ENCODE peak calls at places on chromosome 16, in four cellular contexts. V is transverse colon, K is K562, Y is GM12891. J is an unnamed sample.

GRCh38 chr16:88595921-88596320 is 25.7 kb downstream of the ZC3H18 start:
- DNase-seq in K (no peak), V (no peak), Y (no peak), J (no peak)

GRCh38 chr16:14309001-14309886 is 238.1 kb downstream of the MRTFB start:
- DNase-seq in Y (no peak), K (no peak), V (no peak), J (no peak)

GRCh38 chr16:90019201-90019542 is at the start of gene DBNDD1:
- DNase-seq in V (no peak), K (no peak), Y (no peak), J (no peak)

GRCh38 chr16:20903116-20903888 is 2.7 kb downstream of the LYRM1 start:
- DNase-seq in Y (no peak), V (no peak), K (no peak), J (no peak)

GRCh38 chr16:89034573-89034961 is 57.6 kb upstream of the CBFA2T3 start:
- DNase-seq in Y (no peak), K (no peak), V (no peak), J (no peak)

GRCh38 chr16:54540525-54541180 is 254.1 kb upstream of the IRX3 start:
- DNase-seq in K (no peak), Y (no peak), V (peak), J (no peak)

GRCh38 chr16:46801428-46802049 is 29.4 kb downstream of the C16orf87 start:
- DNase-seq in Y (no peak), K (no peak), V (no peak), J (no peak)

GRCh38 chr16:19700319-19700781 is 17.7 kb downstream of the KNOP1 start:
- DNase-seq in V (peak), K (no peak), Y (no peak), J (no peak)

GRCh38 chr16:65410801-65411200 is 288.9 kb upstream of the CDH11 start:
- DNase-seq in Y (no peak), K (no peak), V (no peak), J (no peak)

GRCh38 chr16:58392215-58393137 is at the start of gene GINS3:
- DNase-seq in K (peak), Y (peak), V (peak), J (peak)

GRCh38 chr16:80100846-80101451 is 439.8 kb upstream of the DYNLRB2 start:
- DNase-seq in K (no peak), Y (no peak), V (no peak), J (no peak)

GRCh38 chr16:68778551-68779231 is 41.6 kb downstream of the CDH1 start:
- DNase-seq in V (peak), Y (no peak), K (no peak), J (no peak)

GRCh38 chr16:10087151-10087550 is 95.1 kb downstream of the GRIN2A start:
- DNase-seq in V (no peak), K (no peak), Y (no peak), J (no peak)

GRCh38 chr16:72848045-72848410 is 199.9 kb downstream of the ZFHX3 start:
- DNase-seq in V (no peak), Y (no peak), K (no peak), J (no peak)

GRCh38 chr16:48627148-48627547 is 17.2 kb upstream of the N4BP1 start:
- DNase-seq in V (no peak), Y (no peak), K (no peak), J (no peak)

GRCh38 chr16:71440669-71441347 is 1.0 kb downstream of the TLE7 start:
- DNase-seq in V (no peak), K (peak), Y (peak), J (no peak)

GRCh38 chr16:17228048-17228707 is 242.6 kb downstream of the XYLT1 start:
- DNase-seq in Y (no peak), K (peak), V (no peak), J (no peak)

GRCh38 chr16:12672986-12673385 is 130.7 kb downstream of the CPPED1 start:
- DNase-seq in Y (no peak), K (no peak), V (no peak), J (no peak)

GRCh38 chr16:56611281-56611833 is 3.0 kb downstream of the MT2A start:
- DNase-seq in Y (no peak), V (no peak), K (no peak), J (no peak)

GRCh38 chr16:67882374-67883145 is 2.1 kb upstream of the NRN1L start:
- DNase-seq in V (no peak), Y (no peak), K (no peak), J (no peak)

GRCh38 chr16:721765-722481 is 977 bp downstream of the ANTKMT start:
- DNase-seq in K (peak), Y (no peak), V (no peak), J (no peak)

GRCh38 chr16:722835-723633 is 2.1 kb downstream of the ANTKMT start:
- DNase-seq in K (no peak), V (no peak), Y (no peak), J (no peak)

GRCh38 chr16:720507-720989 is 398 bp upstream of the ANTKMT start:
- DNase-seq in K (peak), V (peak), Y (peak), J (peak)

GRCh38 chr16:719815-720506 is 985 bp upstream of the ANTKMT start:
- DNase-seq in V (peak), Y (no peak), K (peak), J (no peak)

DNA sequence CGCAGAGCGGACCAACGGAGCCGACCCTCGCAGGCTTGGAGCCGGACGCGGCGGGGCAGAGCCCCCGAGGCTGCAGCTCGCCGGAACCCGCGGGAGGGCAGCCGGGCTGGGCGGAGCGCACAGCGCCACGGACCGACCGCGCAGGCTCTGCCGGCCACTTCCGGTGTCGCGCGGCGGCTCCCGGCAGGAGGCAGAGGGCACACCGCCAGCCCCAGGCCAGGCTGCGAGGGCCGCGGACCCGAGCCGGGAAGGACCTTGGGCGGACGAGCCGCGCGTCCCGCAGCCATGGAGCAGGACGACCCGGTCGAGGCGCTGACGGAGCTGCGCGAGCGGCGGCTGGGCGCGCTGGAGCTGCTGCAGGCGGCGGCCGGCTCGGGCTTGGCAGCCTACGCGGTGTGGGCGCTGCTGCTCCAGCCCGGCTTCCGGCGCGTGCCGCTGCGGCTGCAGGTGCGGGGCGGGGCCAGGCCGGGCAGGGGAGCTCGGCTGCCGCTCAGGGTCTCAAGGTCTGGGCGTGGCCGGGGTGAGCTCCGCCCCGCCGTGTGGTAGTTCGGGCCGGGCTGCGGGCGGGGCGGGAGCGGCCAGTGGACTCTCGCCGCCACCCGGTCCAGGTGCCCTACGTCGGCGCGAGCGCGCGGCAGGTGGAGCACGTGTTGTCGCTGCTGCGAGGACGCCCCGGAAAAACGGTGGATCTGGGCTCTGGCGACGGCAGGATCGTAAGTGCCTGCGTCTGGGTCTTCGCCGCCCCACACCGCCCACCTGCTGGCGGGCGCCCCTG is at the start of gene ANTKMT:
- DNase-seq in K (peak), Y (peak), V (peak), J (peak)
- TF ChIP-seq POLR2AphosphoS5 in K (peak), Y (peak), V (peak), J (peak)

DNA sequence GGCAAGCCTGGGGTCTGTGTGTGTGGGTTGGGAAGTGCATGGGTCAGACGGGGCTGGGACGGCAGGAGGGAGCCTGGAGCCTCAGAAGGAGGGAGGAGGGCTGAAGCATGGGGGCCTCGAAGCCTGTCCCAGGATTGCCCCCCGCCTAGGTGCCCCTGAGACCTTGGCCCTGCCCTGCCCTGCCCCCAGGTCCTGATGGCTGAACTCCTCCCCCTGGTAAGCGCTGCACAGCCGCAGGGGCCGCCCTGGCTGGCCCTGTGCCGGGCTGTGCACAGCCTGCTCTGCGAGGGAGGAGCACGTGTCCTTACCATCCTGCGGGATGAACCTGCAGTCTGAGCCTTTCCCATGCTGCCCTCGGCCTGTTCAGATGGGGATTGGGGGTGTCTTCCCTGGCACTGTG is 4.4 kb downstream of the TEDC2 start:
- DNase-seq in Y (no peak), V (no peak), K (no peak), J (no peak)
- TF ChIP-seq POLR2AphosphoS5 in Y (no peak), V (no peak), K (no peak), J (no peak)

DNA sequence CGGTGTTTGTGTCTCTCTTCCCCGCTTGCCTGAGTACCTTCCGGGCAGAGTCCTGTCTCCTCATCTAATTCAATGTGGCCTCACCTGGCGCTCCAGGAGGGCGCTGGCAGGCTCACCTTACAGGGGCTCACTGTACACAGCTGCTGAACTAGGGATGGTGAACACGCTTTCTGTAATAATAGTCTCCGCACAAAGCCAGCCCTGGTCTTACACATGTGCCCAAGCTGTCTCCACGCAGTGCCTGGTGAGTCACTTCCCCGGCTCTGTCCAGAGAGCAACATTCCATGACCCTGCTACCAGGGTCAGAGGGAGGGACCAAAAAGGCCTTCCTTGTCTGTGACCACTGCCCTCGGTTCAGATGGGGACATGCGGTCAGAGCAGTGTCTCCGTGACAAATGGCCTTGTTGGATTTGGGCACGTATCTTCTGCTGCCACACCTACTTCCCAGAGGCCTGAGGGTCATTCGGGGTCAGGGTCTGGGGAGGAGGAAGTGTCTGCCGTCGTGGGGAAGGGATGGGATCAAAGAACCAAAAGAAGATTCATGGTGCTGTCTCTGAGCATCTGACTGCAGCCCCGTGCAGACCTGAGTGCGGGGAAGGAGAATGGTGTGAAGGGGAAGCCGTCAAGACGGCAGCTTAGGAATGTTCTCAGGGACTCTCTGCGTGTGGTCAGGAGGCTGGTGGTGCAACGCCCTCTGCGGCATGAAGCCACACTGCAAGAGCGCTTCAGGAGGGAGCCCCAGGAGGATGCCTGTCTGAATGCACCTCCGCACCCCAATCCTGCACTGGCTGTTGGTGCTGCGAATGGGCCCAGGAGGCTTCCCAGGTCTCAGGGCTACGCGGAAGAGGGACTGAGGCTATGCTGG is 68.8 kb downstream of the IL21R start:
- DNase-seq in V (no peak), Y (no peak), K (peak), J (no peak)
- TF ChIP-seq POLR2AphosphoS5 in V (no peak), Y (no peak), K (no peak), J (no peak)

DNA sequence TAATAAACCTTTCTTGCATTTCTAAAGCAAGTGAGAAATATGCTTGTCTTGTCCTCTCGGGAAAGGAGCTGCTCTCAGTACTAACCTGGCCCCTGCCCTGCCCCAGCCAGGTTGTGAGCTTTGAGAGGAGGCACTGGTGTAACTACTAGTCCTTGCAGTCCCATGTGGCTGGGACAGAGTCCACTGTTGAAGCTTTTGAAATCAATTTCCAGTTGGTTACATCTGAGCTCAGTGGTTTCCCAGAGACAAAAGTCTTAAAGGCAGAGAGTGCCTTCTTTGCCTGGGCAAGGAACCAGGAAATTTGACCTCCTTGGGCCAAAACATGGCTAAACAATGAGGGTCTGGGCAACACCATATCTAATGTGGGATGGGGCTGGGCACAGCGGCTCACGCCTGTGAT is 48.7 kb downstream of the GSG1L start:
- DNase-seq in Y (no peak), K (no peak), V (no peak), J (no peak)
- TF ChIP-seq POLR2AphosphoS5 in Y (no peak), K (no peak), V (no peak), J (no peak)

DNA sequence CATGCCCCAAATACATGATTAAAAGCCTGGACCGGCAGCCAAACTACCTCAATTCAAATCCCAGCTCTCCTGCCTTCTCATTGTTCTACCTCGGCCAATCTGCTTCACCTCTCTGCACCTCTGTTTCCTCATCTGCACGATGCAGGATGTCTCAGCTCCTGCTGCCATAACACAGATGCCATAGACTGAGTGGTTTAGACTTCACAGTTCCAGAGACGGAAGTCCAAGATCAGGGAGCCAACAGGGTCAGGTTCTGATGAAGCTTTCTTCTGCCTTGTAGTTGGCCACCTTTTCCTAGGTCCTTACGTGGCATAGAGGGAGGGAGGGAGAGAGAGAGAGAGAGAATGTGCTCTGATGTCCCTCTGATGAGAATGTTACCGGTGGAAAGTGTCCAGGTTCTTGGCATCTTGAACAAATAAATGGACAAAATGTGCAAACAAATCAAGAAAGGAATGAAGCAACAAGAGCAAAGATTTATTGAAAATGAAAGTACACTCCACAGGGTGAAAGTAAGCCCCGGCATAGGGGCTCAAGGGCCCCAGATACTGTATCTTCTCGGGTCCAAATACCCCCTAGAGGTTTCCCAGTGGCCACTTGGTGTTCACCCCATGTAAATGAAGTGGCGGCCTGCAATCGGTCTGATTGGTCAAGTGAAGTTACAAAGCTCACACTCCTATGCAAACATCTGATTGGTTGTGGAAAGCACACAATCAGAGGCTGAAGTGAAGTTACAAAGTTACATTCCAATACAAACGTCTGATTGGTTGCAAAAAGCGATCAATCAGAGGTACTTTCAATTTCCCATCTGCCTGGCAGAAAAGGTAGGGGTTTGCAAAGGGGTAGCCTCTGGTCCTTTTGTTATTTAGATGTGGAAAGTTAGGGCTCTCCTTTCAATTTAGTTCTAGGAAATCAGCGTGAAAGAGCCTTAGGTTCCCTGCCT is 43.3 kb upstream of the ZCCHC14 start:
- DNase-seq in V (no peak), Y (no peak), K (no peak), J (no peak)
- TF ChIP-seq POLR2AphosphoS5 in V (no peak), Y (no peak), K (no peak), J (no peak)

DNA sequence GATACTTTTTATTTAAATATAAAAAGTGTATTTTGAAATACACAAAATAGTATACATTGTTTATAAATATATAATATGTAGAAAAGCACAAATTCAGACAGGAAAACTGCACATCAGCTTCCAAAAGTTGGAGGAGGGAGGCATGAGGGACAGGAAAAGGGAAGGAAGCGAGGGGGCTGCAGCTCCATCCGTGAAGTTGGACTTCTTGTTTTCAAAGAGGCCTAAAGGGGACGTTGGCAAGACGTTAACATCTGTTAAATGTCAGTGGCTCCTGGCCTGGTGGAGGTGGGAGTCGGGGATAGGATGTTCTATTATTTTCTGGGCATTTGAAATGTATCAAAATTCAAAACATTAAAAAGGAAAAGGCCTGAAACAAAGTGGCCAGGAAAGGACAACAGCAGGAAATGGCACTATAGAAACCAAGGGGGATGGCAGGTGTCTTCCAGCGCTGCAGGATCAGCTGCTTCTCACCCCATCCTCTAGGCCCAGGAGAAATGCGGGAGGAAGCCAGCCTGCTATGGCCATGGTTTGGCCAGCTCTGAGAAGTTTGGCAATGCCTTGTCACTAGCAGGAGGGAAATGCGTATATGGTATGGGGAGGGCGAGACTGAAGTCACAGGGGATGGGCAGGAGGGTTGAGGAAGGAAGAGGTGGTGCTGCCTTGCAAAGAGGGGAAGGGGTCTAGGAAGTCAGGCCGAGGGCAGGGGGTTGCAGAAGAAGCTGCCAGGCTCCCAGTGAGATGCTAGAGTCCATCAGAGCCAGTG is 6.4 kb downstream of the CMTM2 start:
- DNase-seq in V (no peak), Y (no peak), K (no peak), J (no peak)
- TF ChIP-seq POLR2AphosphoS5 in V (no peak), Y (no peak), K (no peak), J (no peak)

GRCh38 chr16:78506372-78507193 is 407.1 kb downstream of the WWOX start:
- DNase-seq in K (no peak), V (no peak), Y (no peak), J (no peak)
- TF ChIP-seq POLR2AphosphoS5 in K (no peak), V (no peak), Y (no peak), J (no peak)

DNA sequence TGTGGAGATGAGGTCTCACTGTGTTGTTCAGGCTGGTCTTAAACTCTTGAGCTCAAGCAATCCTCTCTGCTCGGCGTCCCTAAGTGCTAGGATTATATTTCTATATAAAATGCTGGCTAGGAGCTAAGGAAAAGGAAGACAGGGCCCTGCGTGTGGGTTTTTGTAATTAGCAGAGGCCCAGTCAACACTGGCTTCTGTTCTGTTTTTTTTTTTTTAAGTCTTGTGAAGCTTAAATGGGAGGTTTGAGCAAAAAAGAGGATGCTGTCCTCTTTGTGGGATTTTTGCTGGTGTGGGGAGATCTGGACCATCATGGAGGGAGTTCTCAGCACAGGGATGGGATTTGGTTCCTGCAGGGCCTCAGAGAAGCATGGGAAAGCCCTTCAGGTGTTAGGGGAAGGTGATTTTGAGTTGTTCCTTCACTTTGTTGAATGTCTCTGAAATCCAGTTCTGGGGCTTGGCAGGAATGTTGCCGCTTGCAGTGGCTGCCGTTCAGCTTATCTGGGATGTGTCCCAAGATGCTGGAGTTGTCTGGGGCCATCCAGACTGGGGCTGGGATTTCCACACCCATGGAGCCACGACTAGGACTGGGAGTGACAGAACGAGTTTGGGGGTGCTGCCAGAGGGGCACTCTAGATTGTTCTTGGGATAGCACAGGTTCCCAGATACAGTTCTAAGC is 4.2 kb downstream of the PYCARD start:
- DNase-seq in K (no peak), Y (no peak), V (no peak), J (no peak)
- TF ChIP-seq POLR2AphosphoS5 in K (no peak), Y (peak), V (no peak), J (peak)

J was measured in GM12892.